ENCODE peak calls at places on chromosome 2, in nine cellular contexts. D is ACHN; W is stimulated activated CD4-positive, alpha-beta T cell treated with anti-CD3 and anti-CD28 coated beads, Interleukin-1b, Interleukin-23, amount 100 ng/mL, for 1 hour; O is osteocyte; I is astrocyte; Z is PC-9; P is smooth muscle cell of the brain vasculature; B is NCI-H1694 treated with DMSO at 0.1 percent for 48 hours; R is mesendoderm. J is an unnamed sample.

GRCh38 chr2:31337860-31338259 is 76.7 kb downstream of the XDH start:
- DNase-seq in D (no peak), W (no peak), O (no peak), I (peak), Z (no peak), P (no peak), B (no peak), R (no peak), J (no peak)

GRCh38 chr2:233379034-233379433 is 24.7 kb downstream of the DGKD start:
- DNase-seq in D (no peak), W (no peak), O (no peak), I (no peak), Z (no peak), P (no peak), B (no peak), R (no peak), J (no peak)

GRCh38 chr2:152200562-152201465 is 25.3 kb upstream of the STAM2 start:
- DNase-seq in D (peak), W (no peak), O (peak), I (peak), Z (peak), P (peak), B (no peak), R (peak), J (no peak)

GRCh38 chr2:172340394-172340793 is 87.0 kb upstream of the ITGA6 start:
- DNase-seq in D (no peak), W (no peak), O (no peak), I (no peak), Z (no peak), P (no peak), B (no peak), R (no peak), J (no peak)

GRCh38 chr2:207240649-207241048 is 74.9 kb upstream of the KLF7 start:
- DNase-seq in D (no peak), W (no peak), O (no peak), I (no peak), Z (no peak), P (no peak), B (no peak), R (no peak), J (no peak)

GRCh38 chr2:218878941-218879761 is 1.5 kb upstream of the WNT10A start:
- DNase-seq in D (no peak), W (no peak), O (no peak), I (no peak), Z (no peak), P (no peak), B (peak), R (no peak), J (no peak)

GRCh38 chr2:6780765-6781274 is 84.9 kb downstream of the CMPK2 start:
- DNase-seq in D (no peak), W (no peak), O (no peak), I (no peak), Z (no peak), P (peak), B (peak), R (no peak), J (no peak)

GRCh38 chr2:205716126-205716525 is 33.8 kb downstream of the NRP2 start:
- DNase-seq in D (no peak), W (no peak), O (no peak), I (no peak), Z (no peak), P (no peak), B (no peak), R (no peak), J (peak)

GRCh38 chr2:170493698-170494097 is 221.4 kb upstream of the SP5 start:
- DNase-seq in D (peak), W (no peak), O (no peak), I (no peak), Z (no peak), P (no peak), B (no peak), R (no peak), J (no peak)

GRCh38 chr2:3470166-3470651 is 49.1 kb downstream of the ADI1 start:
- DNase-seq in D (peak), W (no peak), O (no peak), I (peak), Z (no peak), P (no peak), B (no peak), R (no peak), J (peak)

GRCh38 chr2:62939735-62940491 is 110.7 kb upstream of the OTX1 start:
- DNase-seq in D (peak), W (no peak), O (no peak), I (peak), Z (no peak), P (no peak), B (no peak), R (no peak), J (no peak)

GRCh38 chr2:217326238-217327022 is 466.6 kb upstream of the TNP1 start:
- DNase-seq in D (no peak), W (no peak), O (no peak), I (peak), Z (peak), P (no peak), B (no peak), R (no peak), J (no peak)

GRCh38 chr2:1654696-1655374 is 89.5 kb downstream of the PXDN start:
- DNase-seq in D (no peak), W (no peak), O (peak), I (no peak), Z (no peak), P (no peak), B (no peak), R (no peak), J (no peak)

GRCh38 chr2:200373973-200374416 is 67.5 kb downstream of the SPATS2L start:
- DNase-seq in D (peak), W (no peak), O (no peak), I (no peak), Z (peak), P (no peak), B (no peak), R (no peak), J (no peak)

GRCh38 chr2:170525566-170525900 is 189.6 kb upstream of the SP5 start:
- DNase-seq in D (peak), W (no peak), O (peak), I (peak), Z (peak), P (peak), B (no peak), R (peak), J (peak)

GRCh38 chr2:218828477-218828778 is 3.2 kb downstream of the PRKAG3 start:
- DNase-seq in D (no peak), W (no peak), O (no peak), I (no peak), Z (no peak), P (no peak), B (no peak), R (no peak), J (no peak)

GRCh38 chr2:127810637-127811396 is at the start of gene WDR33:
- DNase-seq in D (peak), W (peak), O (peak), I (peak), Z (peak), P (peak), B (peak), R (peak), J (peak)

GRCh38 chr2:189870396-189871089 is 86.3 kb downstream of the PMS1 start:
- DNase-seq in D (no peak), W (no peak), O (no peak), I (no peak), Z (no peak), P (no peak), B (no peak), R (no peak), J (no peak)

GRCh38 chr2:88638743-88639142 is 11.5 kb upstream of the EIF2AK3 start:
- DNase-seq in D (no peak), W (no peak), O (no peak), I (peak), Z (peak), P (no peak), B (no peak), R (no peak), J (no peak)

GRCh38 chr2:36820942-36821605 is 124.6 kb downstream of the VIT start:
- DNase-seq in D (no peak), W (no peak), O (no peak), I (no peak), Z (peak), P (no peak), B (no peak), R (no peak), J (no peak)

GRCh38 chr2:37800176-37800835 is 124.8 kb upstream of the RMDN2 start:
- DNase-seq in D (no peak), W (no peak), O (no peak), I (peak), Z (peak), P (no peak), B (no peak), R (no peak), J (no peak)

GRCh38 chr2:235910067-235910466 is 258.1 kb downstream of the GBX2 start:
- DNase-seq in D (no peak), W (no peak), O (peak), I (no peak), Z (no peak), P (no peak), B (no peak), R (no peak), J (no peak)

GRCh38 chr2:233404227-233404626 is 49.9 kb downstream of the DGKD start:
- DNase-seq in D (peak), W (peak), O (no peak), I (no peak), Z (peak), P (no peak), B (peak), R (peak), J (no peak)

GRCh38 chr2:79178073-79178720 is 18.6 kb upstream of the REG3A start:
- DNase-seq in D (no peak), W (no peak), O (no peak), I (no peak), Z (no peak), P (no peak), B (no peak), R (no peak), J (no peak)

GRCh38 chr2:202032841-202033316 is 776 bp upstream of the FZD7 start:
- DNase-seq in D (peak), W (peak), O (peak), I (no peak), Z (no peak), P (no peak), B (no peak), R (peak), J (no peak)

J was measured in cerebellar cortex.